ENCODE peak calls at places on chromosomes 1 and 21, in six cellular contexts. Z is AG04450; M is activated CD4-positive, alpha-beta T cell treated with anti-CD3 and anti-CD28 coated beads, Interleukin-2, amount 50 U/mL, for 24 hours; Y is A673; V is stimulated activated CD4-positive, alpha-beta T cell treated with anti-CD3 and anti-CD28 coated beads, Interleukin-1b, Interleukin-23, amount 100 ng/mL, for 1 hour; F is lower leg skin. Q is an unnamed sample.

GRCh38 chr1:6084781-6085495 is 39.2 kb downstream of the KCNAB2 start:
- DNase-seq in Z (no peak), M (no peak), Y (no peak), V (no peak), F (no peak), Q (no peak)

GRCh38 chr21:26140185-26140584 is 30.4 kb downstream of the APP start:
- DNase-seq in Z (peak), M (no peak), Y (no peak), V (no peak), F (no peak), Q (no peak)

GRCh38 chr21:18716578-18717138 is 313.1 kb upstream of the TMPRSS15 start:
- DNase-seq in Z (no peak), M (no peak), Y (peak), V (no peak), F (no peak), Q (no peak)

GRCh38 chr1:24769656-24770651 is 24.7 kb downstream of the CLIC4 start:
- DNase-seq in Z (peak), M (no peak), Y (peak), V (no peak), F (no peak), Q (peak)

GRCh38 chr1:6083801-6084467 is 38.2 kb downstream of the KCNAB2 start:
- DNase-seq in Z (no peak), M (no peak), Y (peak), V (no peak), F (no peak), Q (no peak)

GRCh38 chr1:36843027-36843426 is 191.3 kb downstream of the GRIK3 start:
- DNase-seq in Z (no peak), M (no peak), Y (no peak), V (no peak), F (no peak), Q (no peak)

GRCh38 chr1:84585803-84586202 is 11.6 kb upstream of the CTBS start:
- DNase-seq in Z (no peak), M (no peak), Y (no peak), V (no peak), F (no peak), Q (peak)

GRCh38 chr21:18608226-18608625 is 204.6 kb upstream of the TMPRSS15 start:
- DNase-seq in Z (no peak), M (no peak), Y (no peak), V (no peak), F (no peak), Q (no peak)

GRCh38 chr1:27074175-27074780 is 61.6 kb upstream of the TENT5B start:
- DNase-seq in Z (no peak), M (no peak), Y (no peak), V (no peak), F (no peak), Q (no peak)

GRCh38 chr1:21520899-21521716 is 11.9 kb downstream of the ALPL start:
- DNase-seq in Z (no peak), M (no peak), Y (no peak), V (no peak), F (no peak), Q (peak)

GRCh38 chr1:4397196-4397595 is 257.2 kb upstream of the AJAP1 start:
- DNase-seq in Z (no peak), M (no peak), Y (peak), V (no peak), F (no peak), Q (no peak)

GRCh38 chr1:184792450-184792969 is 37.9 kb upstream of the EDEM3 start:
- DNase-seq in Z (peak), M (no peak), Y (peak), V (no peak), F (peak), Q (peak)

GRCh38 chr1:11126544-11126943 is 26.9 kb upstream of the EXOSC10 start:
- DNase-seq in Z (no peak), M (no peak), Y (peak), V (no peak), F (no peak), Q (no peak)

GRCh38 chr1:167312871-167313270 is 92.2 kb downstream of the POU2F1 start:
- DNase-seq in Z (no peak), M (no peak), Y (peak), V (no peak), F (no peak), Q (peak)

GRCh38 chr1:95002167-95002566 is 70.6 kb downstream of the ALG14 start:
- DNase-seq in Z (no peak), M (no peak), Y (no peak), V (no peak), F (no peak), Q (no peak)

GRCh38 chr1:205925730-205926129 is 17.5 kb downstream of the SLC26A9 start:
- DNase-seq in Z (no peak), M (no peak), Y (peak), V (no peak), F (peak), Q (no peak)

GRCh38 chr1:115949156-115949555 is 27.2 kb upstream of the SLC22A15 start:
- DNase-seq in Z (no peak), M (no peak), Y (no peak), V (no peak), F (no peak), Q (peak)

GRCh38 chr1:98903726-98904125 is 100.9 kb downstream of the PLPPR5 start:
- DNase-seq in Z (no peak), M (no peak), Y (no peak), V (no peak), F (no peak), Q (no peak)

GRCh38 chr1:40318476-40318875 is 1.4 kb upstream of the COL9A2 start:
- DNase-seq in Z (no peak), M (no peak), Y (no peak), V (no peak), F (no peak), Q (no peak)

GRCh38 chr1:42466030-42466429 is 2.9 kb downstream of the CCDC30 start:
- DNase-seq in Z (no peak), M (no peak), Y (no peak), V (no peak), F (no peak), Q (no peak)

Q was measured in foreskin keratinocyte.